ENCODE peak calls at places on chromosomes 4 and X, in eight cellular contexts. One of them, this sample, is unnamed.

GRCh38 chr4:79535516-79535915 is 127.5 kb upstream of the GK2 start:
- DNase-seq in astrocyte: no peak
- DNase-seq in breast epithelium: no peak
- DNase-seq in upper lobe of left lung: no peak
- DNase-seq in cardiac fibroblast: no peak
- DNase-seq in GM12865: no peak
- DNase-seq in AG04450: no peak
- DNase-seq in uterus: no peak
- DNase-seq in this sample: no peak

GRCh38 chr4:5631352-5632042 is 76.9 kb downstream of the EVC2 start:
- DNase-seq in astrocyte: no peak
- DNase-seq in breast epithelium: no peak
- DNase-seq in upper lobe of left lung: no peak
- DNase-seq in cardiac fibroblast: no peak
- DNase-seq in GM12865: no peak
- DNase-seq in AG04450: no peak
- DNase-seq in uterus: no peak
- DNase-seq in this sample: no peak

GRCh38 chr4:86855572-86855971 is 6.4 kb upstream of the SLC10A6 start:
- DNase-seq in astrocyte: peak
- DNase-seq in breast epithelium: no peak
- DNase-seq in upper lobe of left lung: no peak
- DNase-seq in cardiac fibroblast: peak
- DNase-seq in GM12865: no peak
- DNase-seq in AG04450: peak
- DNase-seq in uterus: no peak
- DNase-seq in this sample: peak

GRCh38 chr4:26171953-26172352 is 148.9 kb upstream of the RBPJ start:
- DNase-seq in astrocyte: peak
- DNase-seq in breast epithelium: no peak
- DNase-seq in upper lobe of left lung: no peak
- DNase-seq in cardiac fibroblast: peak
- DNase-seq in GM12865: no peak
- DNase-seq in AG04450: peak
- DNase-seq in uterus: no peak
- DNase-seq in this sample: no peak

GRCh38 chr4:183429489-183429888 is 14.9 kb upstream of the CDKN2AIP start:
- DNase-seq in astrocyte: no peak
- DNase-seq in breast epithelium: no peak
- DNase-seq in upper lobe of left lung: no peak
- DNase-seq in cardiac fibroblast: no peak
- DNase-seq in GM12865: no peak
- DNase-seq in AG04450: no peak
- DNase-seq in uterus: no peak
- DNase-seq in this sample: no peak

GRCh38 chrX:103734125-103734760 is 23.5 kb downstream of the TMEM31 start:
- DNase-seq in astrocyte: no peak
- DNase-seq in breast epithelium: no peak
- DNase-seq in upper lobe of left lung: no peak
- DNase-seq in cardiac fibroblast: peak
- DNase-seq in GM12865: no peak
- DNase-seq in AG04450: no peak
- DNase-seq in uterus: no peak
- DNase-seq in this sample: no peak

GRCh38 chr4:73104695-73105094 is 35.2 kb upstream of the COX18 start:
- DNase-seq in astrocyte: no peak
- DNase-seq in breast epithelium: no peak
- DNase-seq in upper lobe of left lung: no peak
- DNase-seq in cardiac fibroblast: no peak
- DNase-seq in GM12865: no peak
- DNase-seq in AG04450: no peak
- DNase-seq in uterus: no peak
- DNase-seq in this sample: no peak

GRCh38 chr4:54439831-54440243 is 210.7 kb downstream of the PDGFRA start:
- DNase-seq in astrocyte: peak
- DNase-seq in breast epithelium: peak
- DNase-seq in upper lobe of left lung: peak
- DNase-seq in cardiac fibroblast: peak
- DNase-seq in GM12865: peak
- DNase-seq in AG04450: no peak
- DNase-seq in uterus: peak
- DNase-seq in this sample: peak

GRCh38 chrX:103831342-103831802 is 685 bp downstream of the RAB9B start:
- DNase-seq in astrocyte: no peak
- DNase-seq in breast epithelium: no peak
- DNase-seq in upper lobe of left lung: no peak
- DNase-seq in cardiac fibroblast: peak
- DNase-seq in GM12865: peak
- DNase-seq in AG04450: no peak
- DNase-seq in uterus: no peak
- DNase-seq in this sample: no peak

GRCh38 chrX:77505227-77505626 is 58.0 kb downstream of the FGF16 start:
- DNase-seq in astrocyte: peak
- DNase-seq in breast epithelium: no peak
- DNase-seq in upper lobe of left lung: no peak
- DNase-seq in cardiac fibroblast: peak
- DNase-seq in GM12865: peak
- DNase-seq in AG04450: peak
- DNase-seq in uterus: no peak
- DNase-seq in this sample: no peak

GRCh38 chr4:57109847-57110634 is at the start of gene IGFBP7:
- DNase-seq in astrocyte: no peak
- DNase-seq in breast epithelium: no peak
- DNase-seq in upper lobe of left lung: peak
- DNase-seq in cardiac fibroblast: peak
- DNase-seq in GM12865: no peak
- DNase-seq in AG04450: no peak
- DNase-seq in uterus: peak
- DNase-seq in this sample: no peak

GRCh38 chrX:71910526-71911022 is at the start of gene NHSL2:
- DNase-seq in astrocyte: peak
- DNase-seq in breast epithelium: no peak
- DNase-seq in upper lobe of left lung: no peak
- DNase-seq in cardiac fibroblast: no peak
- DNase-seq in GM12865: no peak
- DNase-seq in AG04450: no peak
- DNase-seq in uterus: peak
- DNase-seq in this sample: no peak

GRCh38 chr4:172188248-172188976 is 375.2 kb downstream of the GALNTL6 start:
- DNase-seq in astrocyte: no peak
- DNase-seq in breast epithelium: no peak
- DNase-seq in upper lobe of left lung: no peak
- DNase-seq in cardiac fibroblast: no peak
- DNase-seq in GM12865: no peak
- DNase-seq in AG04450: no peak
- DNase-seq in uterus: no peak
- DNase-seq in this sample: no peak

GRCh38 chr4:49516796-49517195 is 530.7 kb downstream of the CWH43 start:
- DNase-seq in astrocyte: no peak
- DNase-seq in breast epithelium: no peak
- DNase-seq in upper lobe of left lung: no peak
- DNase-seq in cardiac fibroblast: no peak
- DNase-seq in GM12865: no peak
- DNase-seq in AG04450: no peak
- DNase-seq in uterus: no peak
- DNase-seq in this sample: no peak

GRCh38 chr4:89549907-89550306 is 242.3 kb upstream of the GPRIN3 start:
- DNase-seq in astrocyte: no peak
- DNase-seq in breast epithelium: no peak
- DNase-seq in upper lobe of left lung: no peak
- DNase-seq in cardiac fibroblast: peak
- DNase-seq in GM12865: no peak
- DNase-seq in AG04450: peak
- DNase-seq in uterus: no peak
- DNase-seq in this sample: peak

GRCh38 chrX:123731258-123731986 is 1.4 kb downstream of the THOC2 start:
- DNase-seq in astrocyte: peak
- DNase-seq in breast epithelium: no peak
- DNase-seq in upper lobe of left lung: peak
- DNase-seq in cardiac fibroblast: peak
- DNase-seq in GM12865: peak
- DNase-seq in AG04450: no peak
- DNase-seq in uterus: no peak
- DNase-seq in this sample: no peak

GRCh38 chr4:33302298-33302697 is 2582.1 kb downstream of the PCDH7 start:
- DNase-seq in astrocyte: peak
- DNase-seq in breast epithelium: no peak
- DNase-seq in upper lobe of left lung: no peak
- DNase-seq in cardiac fibroblast: no peak
- DNase-seq in GM12865: no peak
- DNase-seq in AG04450: no peak
- DNase-seq in uterus: no peak
- DNase-seq in this sample: no peak

GRCh38 chr4:43331226-43332078 is 438.9 kb downstream of the GRXCR1 start:
- DNase-seq in astrocyte: peak
- DNase-seq in breast epithelium: no peak
- DNase-seq in upper lobe of left lung: no peak
- DNase-seq in cardiac fibroblast: peak
- DNase-seq in GM12865: no peak
- DNase-seq in AG04450: no peak
- DNase-seq in uterus: no peak
- DNase-seq in this sample: peak

GRCh38 chr4:168787801-168788200 is 222.3 kb downstream of the CBR4 start:
- DNase-seq in astrocyte: peak
- DNase-seq in breast epithelium: no peak
- DNase-seq in upper lobe of left lung: no peak
- DNase-seq in cardiac fibroblast: no peak
- DNase-seq in GM12865: no peak
- DNase-seq in AG04450: no peak
- DNase-seq in uterus: no peak
- DNase-seq in this sample: no peak

GRCh38 chr4:20832821-20833220 is 132.6 kb downstream of the PACRGL start:
- DNase-seq in astrocyte: peak
- DNase-seq in breast epithelium: no peak
- DNase-seq in upper lobe of left lung: no peak
- DNase-seq in cardiac fibroblast: peak
- DNase-seq in GM12865: no peak
- DNase-seq in AG04450: no peak
- DNase-seq in uterus: no peak
- DNase-seq in this sample: no peak

GRCh38 chrX:81866873-81867272 is 665.0 kb downstream of the SH3BGRL start:
- DNase-seq in astrocyte: no peak
- DNase-seq in breast epithelium: no peak
- DNase-seq in upper lobe of left lung: no peak
- DNase-seq in cardiac fibroblast: no peak
- DNase-seq in GM12865: no peak
- DNase-seq in AG04450: no peak
- DNase-seq in uterus: no peak
- DNase-seq in this sample: no peak
- H3K4me3 ChIP-seq in astrocyte: no peak
- H3K4me3 ChIP-seq in breast epithelium: no peak
- H3K4me3 ChIP-seq in upper lobe of left lung: no peak
- H3K4me3 ChIP-seq in cardiac fibroblast: no peak
- H3K4me3 ChIP-seq in GM12865: no peak
- H3K4me3 ChIP-seq in AG04450: no peak
- H3K4me3 ChIP-seq in uterus: no peak
- H3K4me3 ChIP-seq in this sample: no peak

DNA sequence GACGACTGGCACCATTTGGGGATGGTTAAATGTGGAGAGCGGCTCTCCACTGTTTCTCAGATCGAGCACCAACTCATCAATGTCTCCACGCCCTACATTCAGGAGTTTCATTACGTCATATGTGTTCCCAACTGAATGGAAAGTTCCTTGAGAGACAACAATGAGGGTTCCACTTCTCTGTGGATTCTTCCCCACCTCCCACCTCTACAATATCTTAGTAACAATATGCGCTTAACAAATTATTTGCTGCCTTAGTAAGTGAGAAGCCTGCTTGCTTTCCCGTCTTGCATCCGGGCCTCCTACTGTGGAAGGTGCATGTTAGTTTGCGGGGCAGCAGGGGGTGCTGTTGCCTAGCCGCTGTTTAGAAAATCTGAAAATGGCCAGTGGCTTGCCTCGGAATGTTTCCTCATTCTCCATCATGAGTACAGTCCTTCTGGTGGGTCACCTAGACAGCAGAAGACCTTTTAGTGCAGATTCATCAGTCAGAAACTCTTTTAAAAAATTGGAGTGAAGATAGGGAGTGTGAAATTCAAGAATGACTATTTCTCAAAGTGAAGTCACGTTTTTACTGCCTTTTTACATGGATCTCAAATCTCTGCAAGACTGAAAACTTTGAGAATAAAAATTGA is 55.7 kb downstream of the PHOX2B start:
- DNase-seq in astrocyte: peak
- DNase-seq in breast epithelium: no peak
- DNase-seq in upper lobe of left lung: no peak
- DNase-seq in cardiac fibroblast: peak
- DNase-seq in GM12865: peak
- DNase-seq in AG04450: peak
- DNase-seq in uterus: peak
- DNase-seq in this sample: peak
- TF ChIP-seq CTCF in astrocyte: peak
- TF ChIP-seq CTCF in breast epithelium: peak
- TF ChIP-seq CTCF in upper lobe of left lung: peak
- TF ChIP-seq CTCF in cardiac fibroblast: peak
- TF ChIP-seq CTCF in GM12865: peak
- TF ChIP-seq CTCF in AG04450: peak
- TF ChIP-seq CTCF in uterus: peak
- TF ChIP-seq CTCF in this sample: peak

GRCh38 chr4:130356873-130357272 is 1260.9 kb downstream of the C4orf33 start:
- DNase-seq in astrocyte: no peak
- DNase-seq in breast epithelium: no peak
- DNase-seq in upper lobe of left lung: no peak
- DNase-seq in cardiac fibroblast: no peak
- DNase-seq in GM12865: no peak
- DNase-seq in AG04450: no peak
- DNase-seq in uterus: no peak
- DNase-seq in this sample: no peak

GRCh38 chr4:130361616-130362015 is 1265.7 kb downstream of the C4orf33 start:
- DNase-seq in astrocyte: no peak
- DNase-seq in breast epithelium: no peak
- DNase-seq in upper lobe of left lung: no peak
- DNase-seq in cardiac fibroblast: no peak
- DNase-seq in GM12865: no peak
- DNase-seq in AG04450: no peak
- DNase-seq in uterus: no peak
- DNase-seq in this sample: no peak

DNA sequence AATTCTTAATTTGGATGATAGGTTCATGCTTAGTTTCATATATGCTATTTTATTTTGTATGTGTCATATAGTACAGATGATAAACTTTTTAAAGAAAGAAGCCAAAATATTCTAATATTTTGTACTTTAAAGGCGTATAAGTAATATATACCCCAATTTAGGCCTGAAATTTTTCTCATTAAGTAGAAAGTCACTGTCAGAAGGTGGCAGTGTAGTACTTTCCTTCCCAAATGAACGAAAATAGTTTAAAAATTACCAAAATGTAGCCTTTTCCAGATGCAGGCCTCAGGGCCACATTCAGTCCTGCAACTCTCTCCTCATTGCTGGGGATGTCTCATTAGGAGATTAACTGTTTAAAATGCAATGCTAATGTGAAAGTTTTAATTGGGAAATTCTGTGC is 1263.6 kb downstream of the C4orf33 start:
- DNase-seq in astrocyte: peak
- DNase-seq in breast epithelium: no peak
- DNase-seq in upper lobe of left lung: no peak
- DNase-seq in cardiac fibroblast: peak
- DNase-seq in GM12865: no peak
- DNase-seq in AG04450: no peak
- DNase-seq in uterus: no peak
- DNase-seq in this sample: no peak
- H3K4me3 ChIP-seq in astrocyte: no peak
- H3K4me3 ChIP-seq in breast epithelium: no peak
- H3K4me3 ChIP-seq in upper lobe of left lung: no peak
- H3K4me3 ChIP-seq in cardiac fibroblast: no peak
- H3K4me3 ChIP-seq in GM12865: no peak
- H3K4me3 ChIP-seq in AG04450: no peak
- H3K4me3 ChIP-seq in uterus: no peak
- H3K4me3 ChIP-seq in this sample: no peak

GRCh38 chr4:98728433-98728832 is 70.0 kb upstream of the TSPAN5 start:
- DNase-seq in astrocyte: peak
- DNase-seq in breast epithelium: no peak
- DNase-seq in upper lobe of left lung: no peak
- DNase-seq in cardiac fibroblast: peak
- DNase-seq in GM12865: no peak
- DNase-seq in AG04450: peak
- DNase-seq in uterus: no peak
- DNase-seq in this sample: peak
- TF ChIP-seq CTCF in astrocyte: no peak
- TF ChIP-seq CTCF in breast epithelium: no peak
- TF ChIP-seq CTCF in upper lobe of left lung: no peak
- TF ChIP-seq CTCF in cardiac fibroblast: no peak
- TF ChIP-seq CTCF in GM12865: no peak
- TF ChIP-seq CTCF in AG04450: no peak
- TF ChIP-seq CTCF in uterus: no peak
- TF ChIP-seq CTCF in this sample: no peak

This sample was measured in HFF-Myc.